ENCODE peak calls at places on chromosomes 1 and 21, in ten cellular contexts. One of them, this sample, is unnamed.

GRCh38 chr1:24901791-24902470 is 28.1 kb downstream of the RUNX3 start:
- DNase-seq in fibroblast of lung: no peak
- DNase-seq in upper lobe of right lung: peak
- DNase-seq in PC-3: no peak
- DNase-seq in esophagus squamous epithelium: no peak
- DNase-seq in neural crest cell: no peak
- DNase-seq in colonic mucosa: no peak
- DNase-seq in astrocyte: no peak
- DNase-seq in lower lobe of right lung: peak
- DNase-seq in tibial artery: peak
- DNase-seq in this sample: no peak

GRCh38 chr1:214327519-214327918 is 46.6 kb downstream of the SMYD2 start:
- DNase-seq in esophagus squamous epithelium: no peak
- DNase-seq in tibial artery: no peak
- DNase-seq in astrocyte: no peak
- DNase-seq in lower lobe of right lung: no peak
- DNase-seq in fibroblast of lung: no peak
- DNase-seq in upper lobe of right lung: no peak
- DNase-seq in colonic mucosa: no peak
- DNase-seq in neural crest cell: no peak
- DNase-seq in PC-3: no peak
- DNase-seq in this sample: no peak

GRCh38 chr1:190597361-190597760 is 119.7 kb upstream of the BRINP3 start:
- DNase-seq in upper lobe of right lung: no peak
- DNase-seq in fibroblast of lung: no peak
- DNase-seq in astrocyte: no peak
- DNase-seq in lower lobe of right lung: no peak
- DNase-seq in esophagus squamous epithelium: no peak
- DNase-seq in colonic mucosa: no peak
- DNase-seq in PC-3: no peak
- DNase-seq in neural crest cell: no peak
- DNase-seq in tibial artery: no peak
- DNase-seq in this sample: no peak

GRCh38 chr21:44566403-44566802 is 7.1 kb upstream of the KRTAP10-4 start:
- DNase-seq in tibial artery: no peak
- DNase-seq in PC-3: no peak
- DNase-seq in lower lobe of right lung: no peak
- DNase-seq in colonic mucosa: no peak
- DNase-seq in fibroblast of lung: no peak
- DNase-seq in neural crest cell: no peak
- DNase-seq in esophagus squamous epithelium: no peak
- DNase-seq in upper lobe of right lung: no peak
- DNase-seq in astrocyte: no peak
- DNase-seq in this sample: no peak

GRCh38 chr1:111656093-111657017 is 36.8 kb downstream of the RAP1A start:
- DNase-seq in esophagus squamous epithelium: no peak
- DNase-seq in lower lobe of right lung: no peak
- DNase-seq in tibial artery: no peak
- DNase-seq in neural crest cell: peak
- DNase-seq in astrocyte: peak
- DNase-seq in colonic mucosa: peak
- DNase-seq in upper lobe of right lung: no peak
- DNase-seq in fibroblast of lung: peak
- DNase-seq in PC-3: peak
- DNase-seq in this sample: no peak

GRCh38 chr1:89843279-89844121 is 22.7 kb downstream of the LRRC8D start:
- DNase-seq in colonic mucosa: peak
- DNase-seq in fibroblast of lung: peak
- DNase-seq in esophagus squamous epithelium: peak
- DNase-seq in tibial artery: peak
- DNase-seq in upper lobe of right lung: peak
- DNase-seq in astrocyte: peak
- DNase-seq in lower lobe of right lung: peak
- DNase-seq in neural crest cell: peak
- DNase-seq in PC-3: peak
- DNase-seq in this sample: peak

GRCh38 chr1:203127672-203128611 is at the start of gene ADORA1:
- DNase-seq in neural crest cell: peak
- DNase-seq in astrocyte: peak
- DNase-seq in fibroblast of lung: peak
- DNase-seq in colonic mucosa: peak
- DNase-seq in tibial artery: peak
- DNase-seq in lower lobe of right lung: peak
- DNase-seq in upper lobe of right lung: peak
- DNase-seq in esophagus squamous epithelium: no peak
- DNase-seq in PC-3: peak
- DNase-seq in this sample: peak

GRCh38 chr1:221458430-221459156 is 283.3 kb downstream of the DUSP10 start:
- DNase-seq in tibial artery: no peak
- DNase-seq in colonic mucosa: no peak
- DNase-seq in fibroblast of lung: peak
- DNase-seq in neural crest cell: no peak
- DNase-seq in PC-3: no peak
- DNase-seq in upper lobe of right lung: no peak
- DNase-seq in astrocyte: peak
- DNase-seq in esophagus squamous epithelium: no peak
- DNase-seq in lower lobe of right lung: no peak
- DNase-seq in this sample: no peak

GRCh38 chr1:33350611-33351280 is 29.8 kb upstream of the A3GALT2 start:
- DNase-seq in astrocyte: no peak
- DNase-seq in tibial artery: no peak
- DNase-seq in esophagus squamous epithelium: no peak
- DNase-seq in colonic mucosa: no peak
- DNase-seq in lower lobe of right lung: no peak
- DNase-seq in PC-3: peak
- DNase-seq in neural crest cell: no peak
- DNase-seq in fibroblast of lung: no peak
- DNase-seq in upper lobe of right lung: no peak
- DNase-seq in this sample: no peak

GRCh38 chr1:111228748-111229126 is 1.2 kb downstream of the CHI3L2 start:
- DNase-seq in astrocyte: no peak
- DNase-seq in fibroblast of lung: no peak
- DNase-seq in tibial artery: no peak
- DNase-seq in upper lobe of right lung: no peak
- DNase-seq in PC-3: no peak
- DNase-seq in colonic mucosa: no peak
- DNase-seq in lower lobe of right lung: no peak
- DNase-seq in esophagus squamous epithelium: no peak
- DNase-seq in neural crest cell: no peak
- DNase-seq in this sample: no peak

GRCh38 chr1:65255088-65256050 is 54.0 kb upstream of the DNAJC6 start:
- DNase-seq in tibial artery: no peak
- DNase-seq in esophagus squamous epithelium: no peak
- DNase-seq in astrocyte: no peak
- DNase-seq in PC-3: peak
- DNase-seq in fibroblast of lung: peak
- DNase-seq in upper lobe of right lung: no peak
- DNase-seq in neural crest cell: no peak
- DNase-seq in lower lobe of right lung: no peak
- DNase-seq in colonic mucosa: no peak
- DNase-seq in this sample: no peak

GRCh38 chr1:77513839-77514763 is 168.4 kb downstream of the ZZZ3 start:
- DNase-seq in lower lobe of right lung: no peak
- DNase-seq in upper lobe of right lung: no peak
- DNase-seq in astrocyte: peak
- DNase-seq in colonic mucosa: no peak
- DNase-seq in tibial artery: no peak
- DNase-seq in fibroblast of lung: peak
- DNase-seq in neural crest cell: no peak
- DNase-seq in esophagus squamous epithelium: no peak
- DNase-seq in PC-3: no peak
- DNase-seq in this sample: no peak

GRCh38 chr1:89959719-89960118 is 35.2 kb upstream of the ZNF326 start:
- DNase-seq in fibroblast of lung: no peak
- DNase-seq in colonic mucosa: no peak
- DNase-seq in neural crest cell: no peak
- DNase-seq in tibial artery: no peak
- DNase-seq in upper lobe of right lung: no peak
- DNase-seq in PC-3: no peak
- DNase-seq in lower lobe of right lung: no peak
- DNase-seq in esophagus squamous epithelium: no peak
- DNase-seq in astrocyte: no peak
- DNase-seq in this sample: no peak

GRCh38 chr1:219792337-219793021 is 135.9 kb downstream of the SLC30A10 start:
- DNase-seq in lower lobe of right lung: no peak
- DNase-seq in esophagus squamous epithelium: no peak
- DNase-seq in neural crest cell: no peak
- DNase-seq in astrocyte: peak
- DNase-seq in PC-3: no peak
- DNase-seq in colonic mucosa: no peak
- DNase-seq in upper lobe of right lung: no peak
- DNase-seq in tibial artery: no peak
- DNase-seq in fibroblast of lung: peak
- DNase-seq in this sample: no peak

GRCh38 chr1:181062800-181063428 is 25.6 kb upstream of the IER5 start:
- DNase-seq in lower lobe of right lung: no peak
- DNase-seq in fibroblast of lung: no peak
- DNase-seq in upper lobe of right lung: no peak
- DNase-seq in neural crest cell: no peak
- DNase-seq in PC-3: no peak
- DNase-seq in astrocyte: no peak
- DNase-seq in esophagus squamous epithelium: no peak
- DNase-seq in colonic mucosa: no peak
- DNase-seq in tibial artery: no peak
- DNase-seq in this sample: no peak

GRCh38 chr1:6052543-6053205 is 7.0 kb downstream of the KCNAB2 start:
- DNase-seq in colonic mucosa: peak
- DNase-seq in esophagus squamous epithelium: no peak
- DNase-seq in astrocyte: peak
- DNase-seq in tibial artery: no peak
- DNase-seq in lower lobe of right lung: no peak
- DNase-seq in fibroblast of lung: peak
- DNase-seq in neural crest cell: peak
- DNase-seq in upper lobe of right lung: no peak
- DNase-seq in PC-3: peak
- DNase-seq in this sample: peak

GRCh38 chr1:188429385-188429784 is 1600.6 kb downstream of the PLA2G4A start:
- DNase-seq in astrocyte: no peak
- DNase-seq in esophagus squamous epithelium: no peak
- DNase-seq in neural crest cell: no peak
- DNase-seq in lower lobe of right lung: no peak
- DNase-seq in colonic mucosa: no peak
- DNase-seq in fibroblast of lung: no peak
- DNase-seq in tibial artery: no peak
- DNase-seq in upper lobe of right lung: no peak
- DNase-seq in PC-3: no peak
- DNase-seq in this sample: no peak

GRCh38 chr1:94335950-94336349 is 82.2 kb upstream of the ABCD3 start:
- DNase-seq in esophagus squamous epithelium: peak
- DNase-seq in PC-3: peak
- DNase-seq in neural crest cell: peak
- DNase-seq in tibial artery: peak
- DNase-seq in lower lobe of right lung: no peak
- DNase-seq in upper lobe of right lung: no peak
- DNase-seq in astrocyte: peak
- DNase-seq in colonic mucosa: peak
- DNase-seq in fibroblast of lung: peak
- DNase-seq in this sample: no peak

GRCh38 chr1:7418442-7419080 is 352.5 kb upstream of the VAMP3 start:
- DNase-seq in upper lobe of right lung: peak
- DNase-seq in colonic mucosa: peak
- DNase-seq in tibial artery: peak
- DNase-seq in neural crest cell: no peak
- DNase-seq in esophagus squamous epithelium: no peak
- DNase-seq in PC-3: no peak
- DNase-seq in fibroblast of lung: no peak
- DNase-seq in lower lobe of right lung: no peak
- DNase-seq in astrocyte: no peak
- DNase-seq in this sample: no peak

GRCh38 chr1:2049517-2050481 is at the start of gene PRKCZ:
- DNase-seq in upper lobe of right lung: peak
- DNase-seq in tibial artery: no peak
- DNase-seq in colonic mucosa: peak
- DNase-seq in astrocyte: no peak
- DNase-seq in esophagus squamous epithelium: peak
- DNase-seq in neural crest cell: no peak
- DNase-seq in lower lobe of right lung: peak
- DNase-seq in PC-3: peak
- DNase-seq in fibroblast of lung: peak
- DNase-seq in this sample: peak
- TF ChIP-seq CTCF in upper lobe of right lung: peak
- TF ChIP-seq CTCF in tibial artery: no peak
- TF ChIP-seq CTCF in colonic mucosa: peak
- TF ChIP-seq CTCF in astrocyte: peak
- TF ChIP-seq CTCF in esophagus squamous epithelium: no peak
- TF ChIP-seq CTCF in neural crest cell: peak
- TF ChIP-seq CTCF in lower lobe of right lung: peak
- TF ChIP-seq CTCF in PC-3: peak
- TF ChIP-seq CTCF in fibroblast of lung: peak
- TF ChIP-seq CTCF in this sample: no peak

GRCh38 chr1:14451217-14451616 is 147.3 kb upstream of the KAZN start:
- DNase-seq in astrocyte: no peak
- DNase-seq in colonic mucosa: no peak
- DNase-seq in tibial artery: no peak
- DNase-seq in fibroblast of lung: no peak
- DNase-seq in neural crest cell: no peak
- DNase-seq in upper lobe of right lung: no peak
- DNase-seq in PC-3: no peak
- DNase-seq in lower lobe of right lung: no peak
- DNase-seq in esophagus squamous epithelium: no peak
- DNase-seq in this sample: no peak
- TF ChIP-seq CTCF in astrocyte: no peak
- TF ChIP-seq CTCF in colonic mucosa: no peak
- TF ChIP-seq CTCF in tibial artery: no peak
- TF ChIP-seq CTCF in fibroblast of lung: no peak
- TF ChIP-seq CTCF in neural crest cell: no peak
- TF ChIP-seq CTCF in upper lobe of right lung: no peak
- TF ChIP-seq CTCF in PC-3: no peak
- TF ChIP-seq CTCF in lower lobe of right lung: no peak
- TF ChIP-seq CTCF in esophagus squamous epithelium: no peak
- TF ChIP-seq CTCF in this sample: no peak

DNA sequence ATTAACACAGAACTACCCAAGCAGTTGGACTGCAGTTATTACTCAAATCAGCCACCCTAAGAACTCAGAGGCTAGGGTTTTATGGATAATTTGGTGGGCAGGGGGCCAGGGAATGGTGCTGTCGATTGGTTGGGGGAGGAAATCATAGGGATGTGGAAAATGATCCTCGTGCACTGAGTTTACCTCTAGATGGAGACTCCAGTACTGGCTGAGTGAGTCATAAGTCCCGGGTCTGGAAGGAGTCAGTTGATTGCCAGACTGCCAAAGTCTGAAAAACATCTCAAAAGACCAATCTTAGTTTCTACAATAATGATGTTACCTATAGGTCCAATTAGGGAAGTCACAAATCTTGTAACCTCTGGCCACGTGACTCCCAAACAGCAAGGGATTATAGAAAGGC is 257.5 kb upstream of the PRMT6 start:
- DNase-seq in neural crest cell: no peak
- DNase-seq in colonic mucosa: no peak
- DNase-seq in fibroblast of lung: peak
- DNase-seq in esophagus squamous epithelium: no peak
- DNase-seq in PC-3: peak
- DNase-seq in tibial artery: no peak
- DNase-seq in lower lobe of right lung: no peak
- DNase-seq in astrocyte: peak
- DNase-seq in upper lobe of right lung: no peak
- DNase-seq in this sample: no peak
- TF ChIP-seq CTCF in neural crest cell: no peak
- TF ChIP-seq CTCF in colonic mucosa: no peak
- TF ChIP-seq CTCF in fibroblast of lung: peak
- TF ChIP-seq CTCF in esophagus squamous epithelium: no peak
- TF ChIP-seq CTCF in PC-3: peak
- TF ChIP-seq CTCF in tibial artery: no peak
- TF ChIP-seq CTCF in lower lobe of right lung: no peak
- TF ChIP-seq CTCF in astrocyte: no peak
- TF ChIP-seq CTCF in upper lobe of right lung: no peak
- TF ChIP-seq CTCF in this sample: no peak

GRCh38 chr1:215971793-215972441 is 404.8 kb downstream of the KCTD3 start:
- DNase-seq in PC-3: no peak
- DNase-seq in upper lobe of right lung: no peak
- DNase-seq in esophagus squamous epithelium: no peak
- DNase-seq in colonic mucosa: no peak
- DNase-seq in fibroblast of lung: no peak
- DNase-seq in astrocyte: no peak
- DNase-seq in lower lobe of right lung: no peak
- DNase-seq in tibial artery: no peak
- DNase-seq in neural crest cell: no peak
- DNase-seq in this sample: no peak
- TF ChIP-seq CTCF in PC-3: no peak
- TF ChIP-seq CTCF in upper lobe of right lung: no peak
- TF ChIP-seq CTCF in esophagus squamous epithelium: no peak
- TF ChIP-seq CTCF in colonic mucosa: no peak
- TF ChIP-seq CTCF in fibroblast of lung: no peak
- TF ChIP-seq CTCF in astrocyte: no peak
- TF ChIP-seq CTCF in lower lobe of right lung: no peak
- TF ChIP-seq CTCF in tibial artery: no peak
- TF ChIP-seq CTCF in neural crest cell: no peak
- TF ChIP-seq CTCF in this sample: no peak